ENCODE peak calls at places on chromosomes 1 and 21, in ten cellular contexts. S is NCI-H774; D is colonic mucosa; Y is GDM1; W is CD8-positive, alpha-beta memory T cell; T is stimulated activated CD4-positive, alpha-beta T cell treated with anti-CD3 and anti-CD28 coated beads, Interleukin-2, amount 100 ng/mL, for 48 hours; M is H54; H is iPS-NIHi11; E is stimulated activated effector memory CD8-positive, alpha-beta T cell treated with anti-CD3 and anti-CD28 coated beads, Interleukin-12 subunit alpha, Interleukin-12 subunit beta, amount 100 ng/mL, for 72 hours; A is H7. U is an unnamed sample.

GRCh38 chr1:76744989-76745388 is 122.3 kb upstream of the ST6GALNAC5 start:
- DNase-seq in S (no peak), D (no peak), Y (no peak), W (no peak), T (no peak), M (no peak), H (no peak), E (no peak), A (no peak), U (no peak)

GRCh38 chr1:10736623-10737267 is 59.7 kb downstream of the CASZ1 start:
- DNase-seq in S (no peak), D (no peak), Y (no peak), W (no peak), T (no peak), M (no peak), H (no peak), E (no peak), A (no peak), U (no peak)

GRCh38 chr1:165254376-165254775 is 102.1 kb downstream of the LMX1A start:
- DNase-seq in S (no peak), D (no peak), Y (no peak), W (no peak), T (no peak), M (no peak), H (no peak), E (no peak), A (no peak), U (no peak)

GRCh38 chr1:29690156-29690555 is 453.8 kb downstream of the PTPRU start:
- DNase-seq in S (no peak), D (no peak), Y (no peak), W (no peak), T (no peak), M (no peak), H (no peak), E (no peak), A (no peak), U (no peak)

GRCh38 chr1:145978477-145978859 is 14.0 kb downstream of the POLR3GL start:
- DNase-seq in S (no peak), D (no peak), Y (no peak), W (no peak), T (no peak), M (no peak), H (no peak), E (no peak), A (no peak), U (no peak)

GRCh38 chr1:43348809-43349593 is 9.8 kb upstream of the CDC20 start:
- DNase-seq in S (peak; percentile 98), D (peak; percentile 92), Y (no peak), W (peak; percentile 83), T (peak; percentile 53), M (peak; percentile 77), H (peak; percentile 99), E (peak; percentile 47), A (peak; percentile 100), U (peak; percentile 49)

GRCh38 chr1:203450541-203451149 is 25.0 kb upstream of the PRELP start:
- DNase-seq in S (no peak), D (no peak), Y (no peak), W (no peak), T (no peak), M (no peak), H (peak; percentile 40), E (no peak), A (peak; percentile 60), U (no peak)

GRCh38 chr1:115296981-115297380 is 41.1 kb downstream of the NGF start:
- DNase-seq in S (no peak), D (no peak), Y (no peak), W (no peak), T (no peak), M (no peak), H (no peak), E (no peak), A (no peak), U (no peak)

GRCh38 chr1:61053712-61054608 is 28.4 kb upstream of the NFIA start:
- DNase-seq in S (no peak), D (peak; percentile 61), Y (no peak), W (peak; percentile 57), T (no peak), M (no peak), H (peak; percentile 28), E (peak; percentile 14), A (peak; percentile 80), U (no peak)

GRCh38 chr1:181097242-181097641 is 8.7 kb downstream of the IER5 start:
- DNase-seq in S (no peak), D (no peak), Y (no peak), W (no peak), T (no peak), M (no peak), H (no peak), E (no peak), A (no peak), U (no peak)

GRCh38 chr1:47771766-47772165 is 225.4 kb downstream of the TRABD2B start:
- DNase-seq in S (no peak), D (peak; percentile 34), Y (no peak), W (no peak), T (no peak), M (no peak), H (no peak), E (no peak), A (no peak), U (no peak)

GRCh38 chr1:175865041-175865766 is 121.8 kb upstream of the TNR start:
- DNase-seq in S (no peak), D (no peak), Y (no peak), W (no peak), T (no peak), M (no peak), H (peak; percentile 69), E (no peak), A (peak; percentile 75), U (no peak)

GRCh38 chr21:45390121-45390751 is 14.7 kb upstream of the COL18A1 start:
- DNase-seq in S (no peak), D (no peak), Y (no peak), W (peak; percentile 29), T (no peak), M (no peak), H (no peak), E (no peak), A (no peak), U (no peak)

GRCh38 chr1:230891413-230891812 is 23.1 kb upstream of the C1orf198 start:
- DNase-seq in S (no peak), D (no peak), Y (no peak), W (no peak), T (no peak), M (no peak), H (peak; percentile 34), E (no peak), A (no peak), U (no peak)

GRCh38 chr1:206575165-206575893 is 36.9 kb downstream of the EIF2D start:
- DNase-seq in S (no peak), D (peak; percentile 60), Y (peak; percentile 66), W (peak; percentile 61), T (no peak), M (no peak), H (no peak), E (peak; percentile 27), A (no peak), U (no peak)

GRCh38 chr1:76122260-76122659 is 47.7 kb downstream of the ST6GALNAC3 start:
- DNase-seq in S (no peak), D (no peak), Y (no peak), W (no peak), T (no peak), M (no peak), H (no peak), E (no peak), A (no peak), U (no peak)

GRCh38 chr1:4130096-4130495 is 230.0 kb upstream of the C1orf174 start:
- DNase-seq in S (no peak), D (no peak), Y (no peak), W (no peak), T (no peak), M (no peak), H (no peak), E (no peak), A (no peak), U (no peak)

GRCh38 chr1:223639333-223639749 is 26.2 kb downstream of the CAPN8 start:
- DNase-seq in S (no peak), D (peak; percentile 42), Y (no peak), W (no peak), T (no peak), M (no peak), H (no peak), E (no peak), A (no peak), U (no peak)

GRCh38 chr21:41706678-41707077 is 60.2 kb downstream of the RIPK4 start:
- DNase-seq in S (no peak), D (peak; percentile 79), Y (no peak), W (no peak), T (no peak), M (no peak), H (no peak), E (no peak), A (no peak), U (no peak)

GRCh38 chr1:33414879-33415278 is 16.0 kb downstream of the PHC2 start:
- DNase-seq in S (no peak), D (no peak), Y (no peak), W (no peak), T (no peak), M (no peak), H (no peak), E (no peak), A (no peak), U (no peak)

GRCh38 chr1:241536383-241536782 is 4.2 kb downstream of the KMO start:
- DNase-seq in S (no peak), D (no peak), Y (no peak), W (no peak), T (no peak), M (no peak), H (no peak), E (no peak), A (no peak), U (no peak)

GRCh38 chr1:16717174-16718108 is 22.9 kb upstream of the RNU1-4 start:
- DNase-seq in S (no peak), D (peak; percentile 18), Y (no peak), W (no peak), T (no peak), M (no peak), H (peak; percentile 37), E (peak; percentile 8), A (peak; percentile 74), U (no peak)

GRCh38 chr1:58779059-58779754 is 4.6 kb downstream of the JUN start:
- DNase-seq in S (no peak), D (no peak), Y (no peak), W (no peak), T (no peak), M (no peak), H (no peak), E (no peak), A (no peak), U (no peak)

GRCh38 chr1:41371630-41372599 is 10.7 kb downstream of the FOXO6 start:
- DNase-seq in S (peak; percentile 90), D (peak; percentile 31), Y (peak; percentile 22), W (no peak), T (no peak), M (no peak), H (peak; percentile 87), E (no peak), A (peak; percentile 97), U (no peak)

GRCh38 chr1:190747643-190748186 is 270.1 kb upstream of the BRINP3 start:
- DNase-seq in S (no peak), D (no peak), Y (no peak), W (no peak), T (no peak), M (no peak), H (no peak), E (no peak), A (no peak), U (no peak)

GRCh38 chr21:31554511-31555022 is 104.9 kb upstream of the SOD1 start:
- DNase-seq in S (no peak), D (no peak), Y (no peak), W (no peak), T (peak; percentile 24), M (peak; percentile 80), H (peak; percentile 47), E (no peak), A (peak; percentile 67), U (no peak)

GRCh38 chr21:42039470-42039901 is 29.3 kb upstream of the ZBTB21 start:
- DNase-seq in S (no peak), D (no peak), Y (no peak), W (no peak), T (no peak), M (no peak), H (no peak), E (no peak), A (no peak), U (no peak)

GRCh38 chr1:54542120-54542961 is 5.7 kb upstream of the ACOT11 start:
- DNase-seq in S (peak; percentile 85), D (peak; percentile 88), Y (peak; percentile 75), W (peak; percentile 52), T (peak; percentile 54), M (peak; percentile 80), H (peak; percentile 85), E (peak; percentile 56), A (peak; percentile 92), U (peak; percentile 44)